ENCODE peak calls at places on chromosomes 1 and 21, in five cellular contexts. One of them, this sample, is unnamed.

GRCh38 chr1:86704972-86705632 is 726 bp downstream of the SH3GLB1 start:
- DNase-seq in hepatocyte: peak; percentile 73
- DNase-seq in GM23338: peak; percentile 64
- DNase-seq in neural progenitor cell: peak; percentile 75
- DNase-seq in PC-3: peak; percentile 56
- DNase-seq in this sample: peak; percentile 63

GRCh38 chr1:108152782-108153222 is 47.3 kb downstream of the SLC25A24 start:
- DNase-seq in PC-3: no peak
- DNase-seq in neural progenitor cell: no peak
- DNase-seq in GM23338: no peak
- DNase-seq in hepatocyte: no peak
- DNase-seq in this sample: no peak

GRCh38 chr1:162916407-162916806 is 55.4 kb upstream of the CCDC190 start:
- DNase-seq in GM23338: no peak
- DNase-seq in neural progenitor cell: no peak
- DNase-seq in hepatocyte: no peak
- DNase-seq in PC-3: peak; percentile 38
- DNase-seq in this sample: no peak

GRCh38 chr1:8879348-8880067 is 1.0 kb upstream of the ENO1 start:
- DNase-seq in PC-3: no peak
- DNase-seq in GM23338: no peak
- DNase-seq in hepatocyte: no peak
- DNase-seq in neural progenitor cell: no peak
- DNase-seq in this sample: no peak

GRCh38 chr1:25568090-25568833 is 24.9 kb downstream of the LDLRAP1 start:
- DNase-seq in GM23338: peak; percentile 93
- DNase-seq in hepatocyte: peak; percentile 64
- DNase-seq in PC-3: peak; percentile 96
- DNase-seq in neural progenitor cell: peak; percentile 46
- DNase-seq in this sample: no peak

GRCh38 chr1:29801561-29801973 is 565.2 kb downstream of the PTPRU start:
- DNase-seq in GM23338: no peak
- DNase-seq in neural progenitor cell: no peak
- DNase-seq in hepatocyte: no peak
- DNase-seq in PC-3: no peak
- DNase-seq in this sample: no peak

GRCh38 chr1:39102537-39103320 is 76.6 kb downstream of the NDUFS5 start:
- DNase-seq in hepatocyte: peak; percentile 78
- DNase-seq in neural progenitor cell: peak; percentile 80
- DNase-seq in PC-3: peak; percentile 75
- DNase-seq in GM23338: peak; percentile 87
- DNase-seq in this sample: peak; percentile 66

GRCh38 chr1:37716321-37716720 is 24.0 kb downstream of the CDCA8 start:
- DNase-seq in GM23338: no peak
- DNase-seq in neural progenitor cell: no peak
- DNase-seq in hepatocyte: no peak
- DNase-seq in PC-3: no peak
- DNase-seq in this sample: no peak

GRCh38 chr1:54996359-54996868 is 2.3 kb upstream of the BSND start:
- DNase-seq in PC-3: peak; percentile 84
- DNase-seq in GM23338: peak; percentile 95
- DNase-seq in hepatocyte: peak; percentile 82
- DNase-seq in neural progenitor cell: peak; percentile 89
- DNase-seq in this sample: peak; percentile 83

GRCh38 chr1:149995927-149996326 is 14.6 kb downstream of the OTUD7B start:
- DNase-seq in GM23338: peak; percentile 61
- DNase-seq in neural progenitor cell: no peak
- DNase-seq in hepatocyte: no peak
- DNase-seq in PC-3: peak; percentile 94
- DNase-seq in this sample: no peak

GRCh38 chr1:3903141-3904005 is 3.3 kb upstream of the C1orf174 start:
- DNase-seq in neural progenitor cell: no peak
- DNase-seq in hepatocyte: no peak
- DNase-seq in PC-3: no peak
- DNase-seq in GM23338: no peak
- DNase-seq in this sample: no peak

GRCh38 chr1:44733784-44734183 is 2.8 kb upstream of the RNU5D-1 start:
- DNase-seq in PC-3: no peak
- DNase-seq in neural progenitor cell: no peak
- DNase-seq in GM23338: no peak
- DNase-seq in hepatocyte: no peak
- DNase-seq in this sample: no peak

GRCh38 chr1:173149887-173150286 is 57.2 kb downstream of the TNFSF4 start:
- DNase-seq in PC-3: peak; percentile 47
- DNase-seq in GM23338: no peak
- DNase-seq in hepatocyte: peak; percentile 41
- DNase-seq in neural progenitor cell: no peak
- DNase-seq in this sample: no peak

GRCh38 chr1:91611498-91611917 is 110.9 kb downstream of the CDC7 start:
- DNase-seq in GM23338: peak; percentile 47
- DNase-seq in PC-3: peak; percentile 72
- DNase-seq in neural progenitor cell: peak; percentile 73
- DNase-seq in hepatocyte: peak; percentile 55
- DNase-seq in this sample: no peak

GRCh38 chr1:81569761-81570160 is 231.0 kb upstream of the ADGRL2 start:
- DNase-seq in GM23338: no peak
- DNase-seq in hepatocyte: no peak
- DNase-seq in neural progenitor cell: no peak
- DNase-seq in PC-3: no peak
- DNase-seq in this sample: no peak

GRCh38 chr1:53625049-53625448 is 113.9 kb downstream of the GLIS1 start:
- DNase-seq in hepatocyte: no peak
- DNase-seq in GM23338: no peak
- DNase-seq in neural progenitor cell: no peak
- DNase-seq in PC-3: no peak
- DNase-seq in this sample: no peak

GRCh38 chr1:230140221-230141001 is 73.4 kb downstream of the GALNT2 start:
- DNase-seq in GM23338: peak; percentile 25
- DNase-seq in hepatocyte: no peak
- DNase-seq in PC-3: no peak
- DNase-seq in neural progenitor cell: no peak
- DNase-seq in this sample: no peak

GRCh38 chr1:228280961-228281591 is 73.2 kb downstream of the OBSCN start:
- DNase-seq in GM23338: no peak
- DNase-seq in hepatocyte: no peak
- DNase-seq in PC-3: no peak
- DNase-seq in neural progenitor cell: no peak
- DNase-seq in this sample: no peak

GRCh38 chr1:26692211-26692792 is 3.5 kb upstream of the ARID1A start:
- DNase-seq in GM23338: peak; percentile 90
- DNase-seq in neural progenitor cell: peak; percentile 93
- DNase-seq in PC-3: peak; percentile 90
- DNase-seq in hepatocyte: peak; percentile 92
- DNase-seq in this sample: peak; percentile 96

GRCh38 chr1:97841369-97841768 is 79.5 kb downstream of the DPYD start:
- DNase-seq in PC-3: no peak
- DNase-seq in hepatocyte: no peak
- DNase-seq in GM23338: no peak
- DNase-seq in neural progenitor cell: no peak
- DNase-seq in this sample: no peak

GRCh38 chr1:2414297-2414958 is 2.1 kb upstream of the PEX10 start:
- DNase-seq in PC-3: peak; percentile 79
- DNase-seq in neural progenitor cell: peak; percentile 89
- DNase-seq in hepatocyte: peak; percentile 86
- DNase-seq in GM23338: peak; percentile 88
- DNase-seq in this sample: peak; percentile 65

GRCh38 chr1:236039736-236040670 is 24.9 kb downstream of the NID1 start:
- DNase-seq in GM23338: no peak
- DNase-seq in hepatocyte: peak; percentile 59
- DNase-seq in neural progenitor cell: no peak
- DNase-seq in PC-3: no peak
- DNase-seq in this sample: no peak

GRCh38 chr1:32180186-32181060 is 948 bp downstream of the TXLNA start:
- DNase-seq in neural progenitor cell: peak; percentile 63
- DNase-seq in PC-3: peak; percentile 33
- DNase-seq in GM23338: peak; percentile 70
- DNase-seq in hepatocyte: peak; percentile 71
- DNase-seq in this sample: peak; percentile 38

GRCh38 chr1:75614455-75615379 is 3.8 kb upstream of the SLC44A5 start:
- DNase-seq in PC-3: peak; percentile 11
- DNase-seq in hepatocyte: peak; percentile 77
- DNase-seq in neural progenitor cell: peak; percentile 90
- DNase-seq in GM23338: peak; percentile 93
- DNase-seq in this sample: peak; percentile 79

GRCh38 chr1:158035976-158036583 is 42.6 kb downstream of the KIRREL1 start:
- DNase-seq in hepatocyte: peak; percentile 69
- DNase-seq in GM23338: peak; percentile 73
- DNase-seq in neural progenitor cell: peak; percentile 60
- DNase-seq in PC-3: peak; percentile 79
- DNase-seq in this sample: peak; percentile 48

GRCh38 chr1:178510155-178510554 is 2.8 kb upstream of the TEX35 start:
- DNase-seq in neural progenitor cell: no peak
- DNase-seq in hepatocyte: no peak
- DNase-seq in GM23338: no peak
- DNase-seq in PC-3: no peak
- DNase-seq in this sample: no peak

GRCh38 chr1:193183019-193183643 is 3.3 kb downstream of the B3GALT2 start:
- DNase-seq in GM23338: peak; percentile 74
- DNase-seq in PC-3: peak; percentile 69
- DNase-seq in neural progenitor cell: peak; percentile 50
- DNase-seq in hepatocyte: peak; percentile 77
- DNase-seq in this sample: peak; percentile 68

GRCh38 chr1:98046031-98046641 is 125.3 kb upstream of the DPYD start:
- DNase-seq in hepatocyte: peak; percentile 15
- DNase-seq in neural progenitor cell: peak; percentile 71
- DNase-seq in GM23338: peak; percentile 63
- DNase-seq in PC-3: no peak
- DNase-seq in this sample: no peak

GRCh38 chr1:157641177-157641576 is 43.3 kb upstream of the FCRL4 start:
- DNase-seq in hepatocyte: no peak
- DNase-seq in GM23338: peak; percentile 8
- DNase-seq in neural progenitor cell: no peak
- DNase-seq in PC-3: no peak
- DNase-seq in this sample: no peak

GRCh38 chr1:15799928-15800835 is 7.3 kb downstream of the UQCRHL start:
- DNase-seq in hepatocyte: peak; percentile 91
- DNase-seq in neural progenitor cell: peak; percentile 44
- DNase-seq in PC-3: peak; percentile 96
- DNase-seq in GM23338: peak; percentile 40
- DNase-seq in this sample: no peak

GRCh38 chr1:193533883-193534282 is 347.5 kb upstream of the B3GALT2 start:
- DNase-seq in GM23338: no peak
- DNase-seq in hepatocyte: no peak
- DNase-seq in neural progenitor cell: no peak
- DNase-seq in PC-3: no peak
- DNase-seq in this sample: no peak

DNA sequence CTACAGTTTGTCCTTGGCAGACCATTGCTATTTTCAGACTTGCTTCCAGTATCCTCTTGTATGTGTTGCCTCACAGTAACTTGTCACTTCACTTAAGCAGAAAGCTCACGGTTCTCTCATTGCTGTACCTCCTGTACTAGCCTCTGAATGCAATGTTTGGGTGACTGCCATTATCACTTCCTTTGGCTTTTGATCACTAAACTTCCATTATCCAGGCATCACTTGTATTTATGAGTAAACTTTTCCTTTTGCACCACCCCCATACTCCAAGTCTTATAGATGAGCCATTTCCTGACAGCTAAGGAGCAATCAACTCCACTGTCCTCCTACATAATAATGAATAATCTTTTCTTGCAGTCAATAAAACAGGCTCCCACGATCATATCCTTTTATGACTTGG is 255.3 kb downstream of the PDE4B start:
- DNase-seq in GM23338: no peak
- DNase-seq in neural progenitor cell: no peak
- DNase-seq in hepatocyte: no peak
- DNase-seq in PC-3: no peak
- DNase-seq in this sample: no peak
- TF ChIP-seq EZH2phosphoT487 in GM23338: no peak
- TF ChIP-seq EZH2phosphoT487 in neural progenitor cell: no peak
- TF ChIP-seq EZH2phosphoT487 in hepatocyte: no peak
- TF ChIP-seq EZH2phosphoT487 in PC-3: no peak
- TF ChIP-seq EZH2phosphoT487 in this sample: no peak

DNA sequence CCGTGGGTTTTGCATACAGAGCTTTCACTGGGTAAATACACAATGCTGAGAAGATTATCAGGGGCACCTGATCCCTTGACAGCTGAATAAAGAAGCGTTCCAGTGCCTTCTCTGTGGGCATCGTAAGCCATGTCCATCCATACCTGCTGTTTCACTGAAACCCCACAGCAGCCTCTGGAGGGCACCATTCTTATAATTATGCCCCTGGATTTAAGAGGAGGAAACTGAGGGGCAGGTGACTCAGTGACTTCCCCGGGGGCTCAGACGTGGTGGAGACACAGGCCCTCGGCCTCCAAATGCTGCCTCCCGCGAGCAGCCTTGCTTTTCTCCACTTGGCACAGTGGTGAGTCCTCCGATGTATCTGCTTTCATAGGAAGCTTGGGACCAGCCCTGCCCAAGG is 56.7 kb downstream of the B3GALT5 start:
- DNase-seq in PC-3: no peak
- DNase-seq in hepatocyte: no peak
- DNase-seq in neural progenitor cell: no peak
- DNase-seq in GM23338: no peak
- DNase-seq in this sample: no peak
- TF ChIP-seq CTCF in PC-3: no peak
- TF ChIP-seq CTCF in hepatocyte: no peak
- TF ChIP-seq CTCF in neural progenitor cell: no peak
- TF ChIP-seq CTCF in GM23338: peak; percentile 42
- TF ChIP-seq CTCF in this sample: no peak

GRCh38 chr1:181409981-181410380 is 73.3 kb upstream of the CACNA1E start:
- DNase-seq in hepatocyte: no peak
- DNase-seq in PC-3: no peak
- DNase-seq in GM23338: no peak
- DNase-seq in neural progenitor cell: no peak
- DNase-seq in this sample: no peak

GRCh38 chr1:181412746-181413145 is 70.6 kb upstream of the CACNA1E start:
- DNase-seq in PC-3: no peak
- DNase-seq in GM23338: no peak
- DNase-seq in neural progenitor cell: no peak
- DNase-seq in hepatocyte: no peak
- DNase-seq in this sample: no peak

GRCh38 chr1:181416268-181416855 is 67.0 kb upstream of the CACNA1E start:
- DNase-seq in neural progenitor cell: no peak
- DNase-seq in hepatocyte: peak; percentile 26
- DNase-seq in PC-3: no peak
- DNase-seq in GM23338: no peak
- DNase-seq in this sample: no peak

GRCh38 chr1:181413195-181413815 is 70.0 kb upstream of the CACNA1E start:
- DNase-seq in GM23338: no peak
- DNase-seq in neural progenitor cell: no peak
- DNase-seq in PC-3: no peak
- DNase-seq in hepatocyte: no peak
- DNase-seq in this sample: no peak

GRCh38 chr1:181413836-181414235 is 69.5 kb upstream of the CACNA1E start:
- DNase-seq in neural progenitor cell: no peak
- DNase-seq in PC-3: no peak
- DNase-seq in hepatocyte: no peak
- DNase-seq in GM23338: no peak
- DNase-seq in this sample: no peak
- TF ChIP-seq EZH2phosphoT487 in neural progenitor cell: no peak
- TF ChIP-seq EZH2phosphoT487 in PC-3: no peak
- TF ChIP-seq EZH2phosphoT487 in hepatocyte: no peak
- TF ChIP-seq EZH2phosphoT487 in GM23338: no peak
- TF ChIP-seq EZH2phosphoT487 in this sample: no peak

GRCh38 chr1:198157241-198157846 is 546 bp downstream of the NEK7 start:
- DNase-seq in hepatocyte: peak; percentile 94
- DNase-seq in PC-3: peak; percentile 87
- DNase-seq in GM23338: peak; percentile 97
- DNase-seq in neural progenitor cell: peak; percentile 95
- DNase-seq in this sample: peak; percentile 96
- TF ChIP-seq CTCF in hepatocyte: no peak
- TF ChIP-seq CTCF in PC-3: no peak
- TF ChIP-seq CTCF in GM23338: no peak
- TF ChIP-seq CTCF in neural progenitor cell: no peak
- TF ChIP-seq CTCF in this sample: no peak

This sample was measured in MM.1S.